ENCODE peak calls at places on chromosome 3, in six cellular contexts. O is heart left ventricle, Y is transverse colon, A is Panc1, T is MM.1S, D is small intestine. V is an unnamed sample.

GRCh38 chr3:117688583-117688982 is 979.0 kb downstream of the TUSC7 start:
- DNase-seq in O (no peak), Y (no peak), A (no peak), T (peak; percentile 75), D (no peak), V (no peak)

GRCh38 chr3:45792516-45793172 is 3.7 kb downstream of the SLC6A20 start:
- DNase-seq in O (no peak), Y (no peak), A (no peak), T (no peak), D (no peak), V (no peak)

GRCh38 chr3:127754411-127755304 is 67.7 kb downstream of the MGLL start:
- DNase-seq in O (no peak), Y (no peak), A (no peak), T (no peak), D (no peak), V (no peak)

GRCh38 chr3:184786271-184787010 is 25.5 kb upstream of the VPS8 start:
- DNase-seq in O (peak; percentile 56), Y (peak; percentile 56), A (no peak), T (no peak), D (no peak), V (peak; percentile 89)

GRCh38 chr3:13349823-13350222 is 70.3 kb downstream of the NUP210 start:
- DNase-seq in O (no peak), Y (no peak), A (no peak), T (no peak), D (no peak), V (no peak)

GRCh38 chr3:188659444-188660100 is 505.6 kb downstream of the LPP start:
- DNase-seq in O (no peak), Y (no peak), A (no peak), T (no peak), D (no peak), V (no peak)

GRCh38 chr3:128973988-128974564 is 19.8 kb downstream of the CFAP92 start:
- DNase-seq in O (no peak), Y (no peak), A (no peak), T (no peak), D (no peak), V (no peak)

GRCh38 chr3:48855681-48856447 is 8.2 kb upstream of the PRKAR2A start:
- DNase-seq in O (no peak), Y (peak; percentile 26), A (no peak), T (no peak), D (peak; percentile 63), V (no peak)

GRCh38 chr3:187290561-187290960 is 976 bp downstream of the MASP1 start:
- DNase-seq in O (no peak), Y (no peak), A (no peak), T (no peak), D (no peak), V (no peak)

GRCh38 chr3:151091685-151092352 is 6.4 kb downstream of the MED12L start:
- DNase-seq in O (no peak), Y (no peak), A (no peak), T (no peak), D (no peak), V (no peak)

GRCh38 chr3:37993811-37994638 is 3.4 kb downstream of the VILL start:
- DNase-seq in O (peak; percentile 84), Y (peak; percentile 79), A (no peak), T (peak; percentile 69), D (peak; percentile 75), V (peak; percentile 93)

GRCh38 chr3:25441234-25441856 is 13.3 kb downstream of the RARB start:
- DNase-seq in O (no peak), Y (peak; percentile 17), A (peak; percentile 8), T (no peak), D (peak; percentile 10), V (no peak)

GRCh38 chr3:182644800-182645433 is 148.4 kb upstream of the ATP11B start:
- DNase-seq in O (no peak), Y (no peak), A (no peak), T (no peak), D (no peak), V (no peak)

GRCh38 chr3:126284258-126284904 is 72.8 kb downstream of the KLF15 start:
- DNase-seq in O (no peak), Y (no peak), A (peak; percentile 81), T (no peak), D (peak; percentile 15), V (no peak)

GRCh38 chr3:30180305-30181275 is 425.8 kb upstream of the TGFBR2 start:
- DNase-seq in O (no peak), Y (no peak), A (no peak), T (no peak), D (no peak), V (no peak)

GRCh38 chr3:69865920-69866679 is 126.8 kb downstream of the MITF start:
- DNase-seq in O (peak; percentile 67), Y (peak; percentile 11), A (no peak), T (no peak), D (peak; percentile 4), V (peak; percentile 51)

GRCh38 chr3:35067750-35068149 is 571.6 kb upstream of the ARPP21 start:
- DNase-seq in O (no peak), Y (no peak), A (no peak), T (no peak), D (no peak), V (no peak)

GRCh38 chr3:122921791-122922651 is 105.5 kb downstream of the SEMA5B start:
- DNase-seq in O (no peak), Y (no peak), A (no peak), T (peak; percentile 46), D (peak; percentile 8), V (no peak)

GRCh38 chr3:78712270-78712669 is 1055.5 kb downstream of the ROBO1 start:
- DNase-seq in O (no peak), Y (no peak), A (no peak), T (no peak), D (no peak), V (no peak)

GRCh38 chr3:78708565-78709073 is 1059.2 kb downstream of the ROBO1 start:
- DNase-seq in O (no peak), Y (no peak), A (no peak), T (no peak), D (no peak), V (no peak)

GRCh38 chr3:78703944-78704343 is 1063.9 kb downstream of the ROBO1 start:
- DNase-seq in O (no peak), Y (no peak), A (no peak), T (no peak), D (no peak), V (no peak)

GRCh38 chr3:78707094-78707493 is 1060.7 kb downstream of the ROBO1 start:
- DNase-seq in O (no peak), Y (no peak), A (no peak), T (no peak), D (no peak), V (no peak)

DNA sequence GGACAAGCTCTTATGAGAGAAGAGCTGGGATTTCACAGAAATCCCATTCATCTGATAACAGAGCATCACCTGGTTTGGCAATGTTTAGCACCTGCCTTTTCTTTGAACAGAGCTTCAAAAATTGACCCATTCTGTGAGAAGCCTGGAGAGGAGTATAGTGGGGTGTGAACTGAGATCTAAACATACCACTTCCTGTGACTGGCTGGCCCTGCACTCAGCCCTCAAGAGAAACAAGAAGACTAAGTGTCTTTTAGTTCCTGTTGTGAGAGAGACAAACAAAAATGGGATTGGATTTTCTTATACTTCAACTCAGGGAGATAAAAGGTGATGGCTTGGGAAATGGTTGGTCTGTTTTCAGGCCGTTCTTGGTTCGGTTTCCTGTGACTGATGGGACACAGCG is 1060.2 kb downstream of the ROBO1 start:
- DNase-seq in O (no peak), Y (no peak), A (no peak), T (no peak), D (no peak), V (no peak)
- H3K4me1 ChIP-seq in O (no peaks in the 10 kb centered on the region), Y (no peaks in the 10 kb centered on the region), A (no peaks in the 10 kb centered on the region), T (no peaks in the 10 kb centered on the region), D (no peaks in the 10 kb centered on the region), V (no peaks in the 10 kb centered on the region)

GRCh38 chr3:143573904-143574303 is 274.4 kb downstream of the SLC9A9 start:
- DNase-seq in O (no peak), Y (no peak), A (no peak), T (no peak), D (no peak), V (no peak)
- H3K9me3 ChIP-seq in O (no peaks in the 10 kb centered on the region), Y (no peaks in the 10 kb centered on the region), A (no peaks in the 10 kb centered on the region), T (no peaks in the 10 kb centered on the region), D (no peaks in the 10 kb centered on the region), V (no peaks in the 10 kb centered on the region)

GRCh38 chr3:73031573-73032103 is 29.8 kb upstream of the EBLN2 start:
- DNase-seq in O (no peak), Y (no peak), A (no peak), T (no peak), D (no peak), V (no peak)
- H3K4me1 ChIP-seq in O (peaks cover 71% of the 10 kb centered on the region), Y (peaks cover 4% of the 10 kb centered on the region), A (no peaks in the 10 kb centered on the region), T (peaks cover 22% of the 10 kb centered on the region), D (peaks cover 3% of the 10 kb centered on the region), V (peaks cover 2% of the 10 kb centered on the region)

GRCh38 chr3:43014990-43015389 is 35.9 kb downstream of the GASK1A start:
- DNase-seq in O (no peak), Y (no peak), A (no peak), T (no peak), D (no peak), V (no peak)

GRCh38 chr3:43017593-43018195 is 38.6 kb downstream of the GASK1A start:
- DNase-seq in O (no peak), Y (no peak), A (no peak), T (no peak), D (no peak), V (no peak)

GRCh38 chr3:43015572-43016512 is 36.7 kb downstream of the GASK1A start:
- DNase-seq in O (no peak), Y (no peak), A (no peak), T (no peak), D (no peak), V (no peak)

GRCh38 chr3:43017038-43017437 is 37.9 kb downstream of the GASK1A start:
- DNase-seq in O (no peak), Y (no peak), A (no peak), T (no peak), D (no peak), V (no peak)

DNA sequence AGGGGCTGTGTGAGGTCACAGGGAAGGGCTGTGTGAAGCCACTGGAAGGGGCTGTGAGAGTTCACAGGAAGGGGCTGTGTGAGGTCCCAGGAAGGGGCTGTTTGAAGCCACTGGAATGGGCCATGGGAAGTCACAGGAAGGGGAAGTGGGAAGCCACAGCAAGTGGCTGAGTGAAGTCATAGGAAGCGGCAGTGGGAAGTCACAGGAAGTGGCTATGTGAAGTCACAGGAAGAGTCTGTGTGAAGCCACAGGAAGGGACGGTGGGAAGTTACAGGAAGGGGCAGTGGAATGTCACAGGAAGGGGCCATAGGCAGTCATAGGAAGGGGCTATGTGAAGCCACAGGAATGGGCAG is 37.4 kb downstream of the GASK1A start:
- DNase-seq in O (no peak), Y (no peak), A (no peak), T (no peak), D (no peak), V (no peak)
- H3K9me3 ChIP-seq in O (no peaks in the 10 kb centered on the region), Y (no peaks in the 10 kb centered on the region), A (no peaks in the 10 kb centered on the region), T (no peaks in the 10 kb centered on the region), D (no peaks in the 10 kb centered on the region), V (no peaks in the 10 kb centered on the region)

GRCh38 chr3:42652611-42653302 is 740 bp upstream of the ZBTB47 start:
- DNase-seq in O (peak; percentile 65), Y (peak; percentile 72), A (no peak), T (no peak), D (peak; percentile 65), V (no peak)
- H3K4me1 ChIP-seq in O (peaks cover 61% of the 10 kb centered on the region), Y (peaks cover 16% of the 10 kb centered on the region), A (peaks cover 16% of the 10 kb centered on the region), T (no peaks in the 10 kb centered on the region), D (peaks cover 2% of the 10 kb centered on the region), V (peaks cover 2% of the 10 kb centered on the region)

GRCh38 chr3:97864-98263 is 98.7 kb upstream of the CHL1 start:
- DNase-seq in O (no peak), Y (no peak), A (no peak), T (no peak), D (no peak), V (no peak)
- H3K9me3 ChIP-seq in O (no peaks in the 10 kb centered on the region), Y (no peaks in the 10 kb centered on the region), A (no peaks in the 10 kb centered on the region), T (no peaks in the 10 kb centered on the region), D (no peaks in the 10 kb centered on the region), V (peaks cover 3% of the 10 kb centered on the region)

GRCh38 chr3:71421475-71421819 is 162.1 kb downstream of the FOXP1 start:
- DNase-seq in O (no peak), Y (no peak), A (no peak), T (peak; percentile 82), D (no peak), V (no peak)
- H3K4me1 ChIP-seq in O (peaks cover 12% of the 10 kb centered on the region), Y (peaks cover 6% of the 10 kb centered on the region), A (no peaks in the 10 kb centered on the region), T (peaks cover 50% of the 10 kb centered on the region), D (peaks cover 3% of the 10 kb centered on the region), V (no peaks in the 10 kb centered on the region)